ENCODE peak calls at places on chromosomes 3 and 15, in five cellular contexts. One of them, this sample, is unnamed.

GRCh38 chr3:107206141-107206540 is 171.1 kb upstream of the CCDC54 start:
- DNase-seq in fibroblast of the conjunctiva: peak
- DNase-seq in mesothelial cell of epicardium: no peak
- DNase-seq in heart right ventricle: peak
- DNase-seq in activated effector memory CD4-positive, alpha-beta T cell treated with anti-CD3 and anti-CD28 coated beads, Interleukin-2, amount 50 U/mL, for 16 hours: no peak
- DNase-seq in this sample: no peak

GRCh38 chr3:156388469-156389150 is 166.3 kb downstream of the SSR3 start:
- DNase-seq in heart right ventricle: peak
- DNase-seq in activated effector memory CD4-positive, alpha-beta T cell treated with anti-CD3 and anti-CD28 coated beads, Interleukin-2, amount 50 U/mL, for 16 hours: no peak
- DNase-seq in mesothelial cell of epicardium: no peak
- DNase-seq in fibroblast of the conjunctiva: peak
- DNase-seq in this sample: no peak

GRCh38 chr15:89199734-89200133 is 21.6 kb downstream of the RLBP1 start:
- DNase-seq in mesothelial cell of epicardium: no peak
- DNase-seq in activated effector memory CD4-positive, alpha-beta T cell treated with anti-CD3 and anti-CD28 coated beads, Interleukin-2, amount 50 U/mL, for 16 hours: no peak
- DNase-seq in fibroblast of the conjunctiva: no peak
- DNase-seq in heart right ventricle: peak
- DNase-seq in this sample: no peak

GRCh38 chr3:177335728-177336127 is 138.4 kb upstream of the TBL1XR1 start:
- DNase-seq in fibroblast of the conjunctiva: no peak
- DNase-seq in heart right ventricle: peak
- DNase-seq in activated effector memory CD4-positive, alpha-beta T cell treated with anti-CD3 and anti-CD28 coated beads, Interleukin-2, amount 50 U/mL, for 16 hours: no peak
- DNase-seq in mesothelial cell of epicardium: no peak
- DNase-seq in this sample: no peak

GRCh38 chr15:73931441-73931840 is 5.2 kb downstream of the LOXL1 start:
- DNase-seq in heart right ventricle: no peak
- DNase-seq in mesothelial cell of epicardium: no peak
- DNase-seq in activated effector memory CD4-positive, alpha-beta T cell treated with anti-CD3 and anti-CD28 coated beads, Interleukin-2, amount 50 U/mL, for 16 hours: no peak
- DNase-seq in fibroblast of the conjunctiva: no peak
- DNase-seq in this sample: no peak

GRCh38 chr3:9754678-9755077 is 4.9 kb downstream of the OGG1 start:
- DNase-seq in activated effector memory CD4-positive, alpha-beta T cell treated with anti-CD3 and anti-CD28 coated beads, Interleukin-2, amount 50 U/mL, for 16 hours: no peak
- DNase-seq in fibroblast of the conjunctiva: no peak
- DNase-seq in heart right ventricle: no peak
- DNase-seq in mesothelial cell of epicardium: no peak
- DNase-seq in this sample: no peak

GRCh38 chr15:66996099-66996498 is 69.3 kb upstream of the SMAD3 start:
- DNase-seq in heart right ventricle: no peak
- DNase-seq in mesothelial cell of epicardium: no peak
- DNase-seq in fibroblast of the conjunctiva: peak
- DNase-seq in activated effector memory CD4-positive, alpha-beta T cell treated with anti-CD3 and anti-CD28 coated beads, Interleukin-2, amount 50 U/mL, for 16 hours: no peak
- DNase-seq in this sample: no peak

GRCh38 chr3:59885103-59885502 is 835.3 kb upstream of the CFAP20DC start:
- DNase-seq in mesothelial cell of epicardium: no peak
- DNase-seq in fibroblast of the conjunctiva: no peak
- DNase-seq in activated effector memory CD4-positive, alpha-beta T cell treated with anti-CD3 and anti-CD28 coated beads, Interleukin-2, amount 50 U/mL, for 16 hours: no peak
- DNase-seq in heart right ventricle: no peak
- DNase-seq in this sample: no peak

GRCh38 chr3:110352841-110353595 is 718.6 kb upstream of the NECTIN3 start:
- DNase-seq in activated effector memory CD4-positive, alpha-beta T cell treated with anti-CD3 and anti-CD28 coated beads, Interleukin-2, amount 50 U/mL, for 16 hours: no peak
- DNase-seq in heart right ventricle: no peak
- DNase-seq in mesothelial cell of epicardium: no peak
- DNase-seq in fibroblast of the conjunctiva: no peak
- DNase-seq in this sample: no peak

GRCh38 chr3:60497922-60498321 is 753.3 kb downstream of the FHIT start:
- DNase-seq in fibroblast of the conjunctiva: no peak
- DNase-seq in heart right ventricle: no peak
- DNase-seq in activated effector memory CD4-positive, alpha-beta T cell treated with anti-CD3 and anti-CD28 coated beads, Interleukin-2, amount 50 U/mL, for 16 hours: no peak
- DNase-seq in mesothelial cell of epicardium: no peak
- DNase-seq in this sample: no peak

GRCh38 chr15:57923750-57924149 is 141.8 kb downstream of the ALDH1A2 start:
- DNase-seq in heart right ventricle: peak
- DNase-seq in mesothelial cell of epicardium: no peak
- DNase-seq in fibroblast of the conjunctiva: no peak
- DNase-seq in activated effector memory CD4-positive, alpha-beta T cell treated with anti-CD3 and anti-CD28 coated beads, Interleukin-2, amount 50 U/mL, for 16 hours: no peak
- DNase-seq in this sample: no peak

GRCh38 chr15:98669638-98670037 is 21.3 kb downstream of the IGF1R start:
- DNase-seq in heart right ventricle: no peak
- DNase-seq in activated effector memory CD4-positive, alpha-beta T cell treated with anti-CD3 and anti-CD28 coated beads, Interleukin-2, amount 50 U/mL, for 16 hours: no peak
- DNase-seq in fibroblast of the conjunctiva: no peak
- DNase-seq in mesothelial cell of epicardium: no peak
- DNase-seq in this sample: no peak

This sample was measured in ovary.